ENCODE peak calls at places on chromosome 5, in seven cellular contexts. J, Q, G, M, N, H and F are unnamed samples.

GRCh38 chr5:127515693-127516440 is 1.6 kb upstream of the PRRC1 start:
- DNase-seq in M (no peak), J (no peak), H (no peak), Q (no peak), N (no peak), G (no peak), F (no peak)

GRCh38 chr5:133850811-133851210 is 117.6 kb downstream of the C5orf15 start:
- DNase-seq in G (no peak), N (no peak), H (no peak), M (no peak), J (no peak), Q (no peak), F (no peak)

GRCh38 chr5:176570044-176570443 is 20.9 kb downstream of the CDHR2 start:
- DNase-seq in H (no peak), J (no peak), N (no peak), G (no peak), M (no peak), Q (no peak), F (no peak)

GRCh38 chr5:334903-335739 is 13.6 kb downstream of the AHRR start:
- DNase-seq in J (no peak), N (no peak), Q (no peak), H (no peak), G (no peak), M (no peak), F (no peak)

GRCh38 chr5:83562207-83562606 is 90.7 kb downstream of the VCAN start:
- DNase-seq in Q (no peak), J (no peak), N (no peak), H (no peak), G (no peak), M (no peak), F (no peak)

GRCh38 chr5:162160401-162160800 is 92.8 kb downstream of the GABRG2 start:
- DNase-seq in M (no peak), N (no peak), H (no peak), Q (no peak), G (no peak), J (no peak), F (no peak)

GRCh38 chr5:127959152-127959764 is 124.3 kb upstream of the SLC12A2 start:
- DNase-seq in G (peak), N (peak), J (no peak), M (no peak), Q (peak), H (no peak), F (peak)

GRCh38 chr5:177234761-177235315 is 68.7 kb downstream of the RAB24 start:
- DNase-seq in M (no peak), J (no peak), G (no peak), Q (no peak), H (no peak), N (no peak), F (no peak)

GRCh38 chr5:178590141-178590923 is at the start of gene COL23A1:
- DNase-seq in J (no peak), H (peak), Q (peak), M (peak), G (no peak), N (peak), F (no peak)